ENCODE peak calls at places on chromosomes 12 and 14, in nine cellular contexts. P, E, Y, G, B, I, Z, A and S are unnamed samples.
A peak's percentile ranks its signal among the peaks of the same experiment; 100 is the strongest.

GRCh38 chr14:97177016-97177415 is 379.8 kb downstream of the VRK1 start:
- DNase-seq in P (no peak), E (no peak), Y (peak; percentile 23), G (peak; percentile 37), B (no peak), I (peak; percentile 11), Z (no peak), A (peak; percentile 10), S (no peak)

GRCh38 chr12:17097674-17098073 is 491.7 kb upstream of the LMO3 start:
- DNase-seq in P (no peak), E (no peak), Y (no peak), G (no peak), B (no peak), I (no peak), Z (no peak), A (no peak), S (no peak)

GRCh38 chr14:75864352-75864751 is 117.4 kb downstream of the TGFB3 start:
- DNase-seq in P (no peak), E (no peak), Y (no peak), G (no peak), B (no peak), I (peak; percentile 86), Z (no peak), A (no peak), S (no peak)

GRCh38 chr14:95683793-95684192 is 2.4 kb upstream of the TCL1B start:
- DNase-seq in P (no peak), E (no peak), Y (no peak), G (peak; percentile 66), B (no peak), I (no peak), Z (peak; percentile 75), A (no peak), S (no peak)

GRCh38 chr14:76924363-76925151 is 98.3 kb downstream of the LRRC74A start:
- DNase-seq in P (no peak), E (no peak), Y (peak; percentile 87), G (peak; percentile 84), B (no peak), I (no peak), Z (peak; percentile 86), A (peak; percentile 83), S (no peak)

GRCh38 chr12:51848843-51849735 is 571 bp upstream of the FIGNL2 start:
- DNase-seq in P (no peak), E (no peak), Y (no peak), G (peak; percentile 91), B (no peak), I (no peak), Z (peak; percentile 62), A (peak; percentile 71), S (no peak)

GRCh38 chr14:105913861-105914260 is 387.5 kb downstream of the TMEM121 start:
- DNase-seq in P (no peak), E (peak; percentile 7), Y (no peak), G (no peak), B (no peak), I (no peak), Z (no peak), A (no peak), S (no peak)

GRCh38 chr12:65959452-65959851 is 135.2 kb downstream of the HMGA2 start:
- DNase-seq in P (no peak), E (no peak), Y (no peak), G (no peak), B (no peak), I (no peak), Z (no peak), A (no peak), S (no peak)

GRCh38 chr12:45468751-45469615 is 253.1 kb downstream of the ANO6 start:
- DNase-seq in P (no peak), E (no peak), Y (peak; percentile 25), G (no peak), B (no peak), I (no peak), Z (peak; percentile 12), A (no peak), S (no peak)

GRCh38 chr14:38770245-38770644 is 332.8 kb downstream of the SEC23A start:
- DNase-seq in P (no peak), E (no peak), Y (no peak), G (no peak), B (no peak), I (no peak), Z (no peak), A (no peak), S (no peak)

GRCh38 chr14:105783707-105784106 is 257.3 kb downstream of the TMEM121 start:
- DNase-seq in P (no peak), E (no peak), Y (no peak), G (no peak), B (no peak), I (no peak), Z (no peak), A (no peak), S (no peak)

GRCh38 chr12:3491938-3492867 is 1.2 kb downstream of the PRMT8 start:
- DNase-seq in P (peak; percentile 2), E (peak; percentile 40), Y (no peak), G (peak; percentile 91), B (peak; percentile 26), I (peak; percentile 11), Z (peak; percentile 84), A (peak; percentile 33), S (peak; percentile 69)

GRCh38 chr12:70849265-70849960 is 71.1 kb downstream of the PTPRR start:
- DNase-seq in P (no peak), E (no peak), Y (no peak), G (peak; percentile 40), B (peak; percentile 25), I (no peak), Z (no peak), A (peak; percentile 37), S (no peak)

GRCh38 chr12:15706010-15706676 is 83.0 kb downstream of the EPS8 start:
- DNase-seq in P (no peak), E (no peak), Y (no peak), G (peak; percentile 46), B (no peak), I (no peak), Z (peak; percentile 53), A (no peak), S (no peak)

GRCh38 chr12:30564394-30564793 is 131.3 kb downstream of the IPO8 start:
- DNase-seq in P (no peak), E (no peak), Y (no peak), G (no peak), B (no peak), I (no peak), Z (no peak), A (no peak), S (no peak)

GRCh38 chr12:46875095-46875494 is 49.3 kb upstream of the SLC38A4 start:
- DNase-seq in P (no peak), E (no peak), Y (no peak), G (no peak), B (no peak), I (no peak), Z (no peak), A (no peak), S (no peak)

GRCh38 chr14:56271988-56272387 is 153.8 kb downstream of the PELI2 start:
- DNase-seq in P (no peak), E (no peak), Y (no peak), G (no peak), B (peak; percentile 30), I (peak; percentile 75), Z (no peak), A (no peak), S (no peak)

GRCh38 chr12:10211101-10211974 is 1.3 kb upstream of the GABARAPL1 start:
- DNase-seq in P (no peak), E (no peak), Y (no peak), G (no peak), B (no peak), I (peak; percentile 29), Z (no peak), A (no peak), S (no peak)

GRCh38 chr12:125518074-125518473 is 452.8 kb downstream of the AACS start:
- DNase-seq in P (no peak), E (no peak), Y (no peak), G (peak; percentile 34), B (no peak), I (no peak), Z (peak; percentile 38), A (no peak), S (no peak)

GRCh38 chr12:92244036-92244435 is 98.4 kb upstream of the BTG1 start:
- DNase-seq in P (no peak), E (no peak), Y (no peak), G (no peak), B (no peak), I (no peak), Z (no peak), A (no peak), S (peak; percentile 19)